ENCODE peak calls at places on chromosomes 16 and 17, in six cellular contexts. One of them, this sample, is unnamed.

GRCh38 chr17:64231567-64232141 is 31.4 kb downstream of the TEX2 start:
- DNase-seq in anterior cingulate cortex: no peak
- DNase-seq in smooth muscle cell of the brain vasculature: no peak
- DNase-seq in RWPE1: no peak
- DNase-seq in NCI-H446: no peak
- DNase-seq in BJ: no peak
- DNase-seq in this sample: no peak

GRCh38 chr16:89506791-89507191 is 1.4 kb upstream of the SPG7 start:
- DNase-seq in anterior cingulate cortex: no peak
- DNase-seq in smooth muscle cell of the brain vasculature: no peak
- DNase-seq in RWPE1: no peak
- DNase-seq in NCI-H446: no peak
- DNase-seq in BJ: no peak
- DNase-seq in this sample: no peak

GRCh38 chr16:72947379-72948237 is 100.3 kb downstream of the ZFHX3 start:
- DNase-seq in anterior cingulate cortex: no peak
- DNase-seq in smooth muscle cell of the brain vasculature: no peak
- DNase-seq in RWPE1: no peak
- DNase-seq in NCI-H446: no peak
- DNase-seq in BJ: no peak
- DNase-seq in this sample: no peak

GRCh38 chr16:59748531-59748930 is 1014.4 kb upstream of the GOT2 start:
- DNase-seq in anterior cingulate cortex: no peak
- DNase-seq in smooth muscle cell of the brain vasculature: no peak
- DNase-seq in RWPE1: no peak
- DNase-seq in NCI-H446: no peak
- DNase-seq in BJ: no peak
- DNase-seq in this sample: no peak

GRCh38 chr17:57880086-57880456 is 30.2 kb upstream of the MRPS23 start:
- DNase-seq in anterior cingulate cortex: no peak
- DNase-seq in smooth muscle cell of the brain vasculature: no peak
- DNase-seq in RWPE1: peak
- DNase-seq in NCI-H446: no peak
- DNase-seq in BJ: no peak
- DNase-seq in this sample: peak

GRCh38 chr16:19858006-19858653 is 26.5 kb downstream of the GPRC5B start:
- DNase-seq in anterior cingulate cortex: no peak
- DNase-seq in smooth muscle cell of the brain vasculature: no peak
- DNase-seq in RWPE1: no peak
- DNase-seq in NCI-H446: no peak
- DNase-seq in BJ: no peak
- DNase-seq in this sample: no peak

GRCh38 chr16:47109361-47109760 is 34.4 kb downstream of the NETO2 start:
- DNase-seq in anterior cingulate cortex: no peak
- DNase-seq in smooth muscle cell of the brain vasculature: no peak
- DNase-seq in RWPE1: no peak
- DNase-seq in NCI-H446: no peak
- DNase-seq in BJ: no peak
- DNase-seq in this sample: no peak

GRCh38 chr16:87404764-87405625 is 12.9 kb downstream of the MAP1LC3B start:
- DNase-seq in anterior cingulate cortex: no peak
- DNase-seq in smooth muscle cell of the brain vasculature: no peak
- DNase-seq in RWPE1: no peak
- DNase-seq in NCI-H446: no peak
- DNase-seq in BJ: no peak
- DNase-seq in this sample: peak

GRCh38 chr17:33562792-33563191 is 269.7 kb upstream of the ASIC2 start:
- DNase-seq in anterior cingulate cortex: no peak
- DNase-seq in smooth muscle cell of the brain vasculature: no peak
- DNase-seq in RWPE1: no peak
- DNase-seq in NCI-H446: no peak
- DNase-seq in BJ: no peak
- DNase-seq in this sample: no peak

GRCh38 chr17:76383645-76384221 is 676 bp upstream of the SPHK1 start:
- DNase-seq in anterior cingulate cortex: no peak
- DNase-seq in smooth muscle cell of the brain vasculature: no peak
- DNase-seq in RWPE1: peak
- DNase-seq in NCI-H446: no peak
- DNase-seq in BJ: no peak
- DNase-seq in this sample: peak

GRCh38 chr17:17493986-17494466 is 2.2 kb downstream of the RASD1 start:
- DNase-seq in anterior cingulate cortex: no peak
- DNase-seq in smooth muscle cell of the brain vasculature: no peak
- DNase-seq in RWPE1: no peak
- DNase-seq in NCI-H446: no peak
- DNase-seq in BJ: no peak
- DNase-seq in this sample: no peak

GRCh38 chr16:88064889-88065746 is 113.9 kb downstream of the BANP start:
- DNase-seq in anterior cingulate cortex: no peak
- DNase-seq in smooth muscle cell of the brain vasculature: no peak
- DNase-seq in RWPE1: no peak
- DNase-seq in NCI-H446: no peak
- DNase-seq in BJ: no peak
- DNase-seq in this sample: no peak

GRCh38 chr16:53884748-53885147 is 180.8 kb downstream of the FTO start:
- DNase-seq in anterior cingulate cortex: no peak
- DNase-seq in smooth muscle cell of the brain vasculature: no peak
- DNase-seq in RWPE1: no peak
- DNase-seq in NCI-H446: no peak
- DNase-seq in BJ: no peak
- DNase-seq in this sample: no peak

GRCh38 chr17:83154311-83155127 is 75.1 kb downstream of the METRNL start:
- DNase-seq in anterior cingulate cortex: no peak
- DNase-seq in smooth muscle cell of the brain vasculature: no peak
- DNase-seq in RWPE1: no peak
- DNase-seq in NCI-H446: no peak
- DNase-seq in BJ: no peak
- DNase-seq in this sample: no peak

GRCh38 chr16:9256196-9256595 is 164.8 kb downstream of the HAPSTR1 start:
- DNase-seq in anterior cingulate cortex: no peak
- DNase-seq in smooth muscle cell of the brain vasculature: no peak
- DNase-seq in RWPE1: peak
- DNase-seq in NCI-H446: peak
- DNase-seq in BJ: no peak
- DNase-seq in this sample: peak

GRCh38 chr16:4206680-4207079 is 35.2 kb downstream of the SRL start:
- DNase-seq in anterior cingulate cortex: no peak
- DNase-seq in smooth muscle cell of the brain vasculature: no peak
- DNase-seq in RWPE1: no peak
- DNase-seq in NCI-H446: no peak
- DNase-seq in BJ: no peak
- DNase-seq in this sample: no peak

GRCh38 chr17:69828087-69828486 is 246.9 kb upstream of the KCNJ16 start:
- DNase-seq in anterior cingulate cortex: no peak
- DNase-seq in smooth muscle cell of the brain vasculature: peak
- DNase-seq in RWPE1: no peak
- DNase-seq in NCI-H446: no peak
- DNase-seq in BJ: no peak
- DNase-seq in this sample: no peak

GRCh38 chr17:13253746-13254410 is 236.1 kb upstream of the ELAC2 start:
- DNase-seq in anterior cingulate cortex: no peak
- DNase-seq in smooth muscle cell of the brain vasculature: no peak
- DNase-seq in RWPE1: no peak
- DNase-seq in NCI-H446: no peak
- DNase-seq in BJ: no peak
- DNase-seq in this sample: no peak

GRCh38 chr17:1865252-1866037 is 35.6 kb downstream of the RPA1 start:
- DNase-seq in anterior cingulate cortex: no peak
- DNase-seq in smooth muscle cell of the brain vasculature: peak
- DNase-seq in RWPE1: peak
- DNase-seq in NCI-H446: no peak
- DNase-seq in BJ: no peak
- DNase-seq in this sample: peak

GRCh38 chr17:17391575-17392370 is 85.0 kb upstream of the MED9 start:
- DNase-seq in anterior cingulate cortex: no peak
- DNase-seq in smooth muscle cell of the brain vasculature: no peak
- DNase-seq in RWPE1: no peak
- DNase-seq in NCI-H446: no peak
- DNase-seq in BJ: no peak
- DNase-seq in this sample: peak

GRCh38 chr17:20095366-20096080 is 86.4 kb downstream of the SPECC1 start:
- DNase-seq in anterior cingulate cortex: peak
- DNase-seq in smooth muscle cell of the brain vasculature: no peak
- DNase-seq in RWPE1: peak
- DNase-seq in NCI-H446: no peak
- DNase-seq in BJ: no peak
- DNase-seq in this sample: peak

GRCh38 chr16:28317040-28317880 is 24.9 kb downstream of the SBK1 start:
- DNase-seq in anterior cingulate cortex: peak
- DNase-seq in smooth muscle cell of the brain vasculature: no peak
- DNase-seq in RWPE1: peak
- DNase-seq in NCI-H446: no peak
- DNase-seq in BJ: no peak
- DNase-seq in this sample: peak

GRCh38 chr16:21233045-21233520 is 416 bp upstream of the ANKS4B start:
- DNase-seq in anterior cingulate cortex: no peak
- DNase-seq in smooth muscle cell of the brain vasculature: no peak
- DNase-seq in RWPE1: no peak
- DNase-seq in NCI-H446: no peak
- DNase-seq in BJ: no peak
- DNase-seq in this sample: no peak

GRCh38 chr16:63945805-63946204 is 1176.1 kb downstream of the CDH11 start:
- DNase-seq in anterior cingulate cortex: no peak
- DNase-seq in smooth muscle cell of the brain vasculature: no peak
- DNase-seq in RWPE1: no peak
- DNase-seq in NCI-H446: no peak
- DNase-seq in BJ: no peak
- DNase-seq in this sample: no peak

GRCh38 chr17:72405662-72406230 is 284.9 kb downstream of the SOX9 start:
- DNase-seq in anterior cingulate cortex: no peak
- DNase-seq in smooth muscle cell of the brain vasculature: no peak
- DNase-seq in RWPE1: no peak
- DNase-seq in NCI-H446: no peak
- DNase-seq in BJ: no peak
- DNase-seq in this sample: no peak

GRCh38 chr17:58121925-58122324 is 26.3 kb upstream of the OR4D1 start:
- DNase-seq in anterior cingulate cortex: no peak
- DNase-seq in smooth muscle cell of the brain vasculature: no peak
- DNase-seq in RWPE1: peak
- DNase-seq in NCI-H446: no peak
- DNase-seq in BJ: no peak
- DNase-seq in this sample: peak

GRCh38 chr16:85222151-85222863 is 110.0 kb upstream of the CIBAR2 start:
- DNase-seq in anterior cingulate cortex: no peak
- DNase-seq in smooth muscle cell of the brain vasculature: no peak
- DNase-seq in RWPE1: no peak
- DNase-seq in NCI-H446: no peak
- DNase-seq in BJ: no peak
- DNase-seq in this sample: no peak

GRCh38 chr16:54355251-54355650 is 68.7 kb upstream of the IRX3 start:
- DNase-seq in anterior cingulate cortex: no peak
- DNase-seq in smooth muscle cell of the brain vasculature: no peak
- DNase-seq in RWPE1: no peak
- DNase-seq in NCI-H446: no peak
- DNase-seq in BJ: no peak
- DNase-seq in this sample: no peak

GRCh38 chr16:81995651-81996050 is 15.6 kb downstream of the SDR42E1 start:
- DNase-seq in anterior cingulate cortex: no peak
- DNase-seq in smooth muscle cell of the brain vasculature: no peak
- DNase-seq in RWPE1: no peak
- DNase-seq in NCI-H446: no peak
- DNase-seq in BJ: peak
- DNase-seq in this sample: no peak

GRCh38 chr17:75130632-75131277 is 787 bp downstream of the NT5C start:
- DNase-seq in anterior cingulate cortex: peak
- DNase-seq in smooth muscle cell of the brain vasculature: peak
- DNase-seq in RWPE1: peak
- DNase-seq in NCI-H446: no peak
- DNase-seq in BJ: no peak
- DNase-seq in this sample: peak

GRCh38 chr17:56305017-56305416 is 151.7 kb downstream of the ANKFN1 start:
- DNase-seq in anterior cingulate cortex: no peak
- DNase-seq in smooth muscle cell of the brain vasculature: no peak
- DNase-seq in RWPE1: no peak
- DNase-seq in NCI-H446: no peak
- DNase-seq in BJ: no peak
- DNase-seq in this sample: no peak

GRCh38 chr16:88809068-88809675 is 2.6 kb downstream of the APRT start:
- DNase-seq in anterior cingulate cortex: no peak
- DNase-seq in smooth muscle cell of the brain vasculature: no peak
- DNase-seq in RWPE1: peak
- DNase-seq in NCI-H446: no peak
- DNase-seq in BJ: no peak
- DNase-seq in this sample: no peak

GRCh38 chr17:2179615-2180295 is 123.8 kb downstream of the SMG6 start:
- DNase-seq in anterior cingulate cortex: peak
- DNase-seq in smooth muscle cell of the brain vasculature: peak
- DNase-seq in RWPE1: no peak
- DNase-seq in NCI-H446: peak
- DNase-seq in BJ: peak
- DNase-seq in this sample: no peak

GRCh38 chr16:64952177-64952576 is 169.7 kb downstream of the CDH11 start:
- DNase-seq in anterior cingulate cortex: no peak
- DNase-seq in smooth muscle cell of the brain vasculature: peak
- DNase-seq in RWPE1: no peak
- DNase-seq in NCI-H446: no peak
- DNase-seq in BJ: peak
- DNase-seq in this sample: no peak

GRCh38 chr17:41959336-41960095 is 7.1 kb upstream of the CNP start:
- DNase-seq in anterior cingulate cortex: no peak
- DNase-seq in smooth muscle cell of the brain vasculature: no peak
- DNase-seq in RWPE1: no peak
- DNase-seq in NCI-H446: no peak
- DNase-seq in BJ: no peak
- DNase-seq in this sample: peak

This sample was measured in SW480.